ENCODE peak calls at places on chromosome 16, in four cellular contexts. One of them, this sample, is unnamed.

GRCh38 chr16:83952587-83952939 is 477 bp upstream of the OSGIN1 start:
- DNase-seq in RWPE1: peak; percentile 53
- DNase-seq in hepatocyte: no peak
- DNase-seq in A673: no peak
- DNase-seq in this sample: no peak

GRCh38 chr16:80792031-80792430 is 12.4 kb downstream of the CDYL2 start:
- DNase-seq in RWPE1: no peak
- DNase-seq in hepatocyte: no peak
- DNase-seq in A673: no peak
- DNase-seq in this sample: no peak

GRCh38 chr16:13997933-13998332 is 73.2 kb upstream of the MRTFB start:
- DNase-seq in RWPE1: no peak
- DNase-seq in hepatocyte: no peak
- DNase-seq in A673: peak; percentile 11
- DNase-seq in this sample: no peak

GRCh38 chr16:49602201-49603041 is 228.8 kb downstream of the C16orf78 start:
- DNase-seq in RWPE1: no peak
- DNase-seq in hepatocyte: no peak
- DNase-seq in A673: no peak
- DNase-seq in this sample: no peak

GRCh38 chr16:81650982-81651562 is 128.0 kb upstream of the PLCG2 start:
- DNase-seq in RWPE1: no peak
- DNase-seq in hepatocyte: peak; percentile 64
- DNase-seq in A673: peak; percentile 18
- DNase-seq in this sample: peak; percentile 78

GRCh38 chr16:14004031-14004718 is 66.9 kb upstream of the MRTFB start:
- DNase-seq in RWPE1: no peak
- DNase-seq in hepatocyte: no peak
- DNase-seq in A673: no peak
- DNase-seq in this sample: peak; percentile 50

GRCh38 chr16:68529931-68530667 is 9.0 kb upstream of the ZFP90 start:
- DNase-seq in RWPE1: peak; percentile 99
- DNase-seq in hepatocyte: peak; percentile 90
- DNase-seq in A673: peak; percentile 95
- DNase-seq in this sample: peak; percentile 88

GRCh38 chr16:52466998-52467397 is 79.9 kb downstream of the TOX3 start:
- DNase-seq in RWPE1: no peak
- DNase-seq in hepatocyte: no peak
- DNase-seq in A673: peak; percentile 77
- DNase-seq in this sample: no peak

GRCh38 chr16:69865701-69866100 is 85.4 kb upstream of the CLEC18A start:
- DNase-seq in RWPE1: no peak
- DNase-seq in hepatocyte: no peak
- DNase-seq in A673: no peak
- DNase-seq in this sample: peak; percentile 27

GRCh38 chr16:51134269-51134812 is 16.7 kb downstream of the SALL1 start:
- DNase-seq in RWPE1: no peak
- DNase-seq in hepatocyte: no peak
- DNase-seq in A673: no peak
- DNase-seq in this sample: no peak

GRCh38 chr16:58850627-58851024 is 116.5 kb upstream of the GOT2 start:
- DNase-seq in RWPE1: no peak
- DNase-seq in hepatocyte: no peak
- DNase-seq in A673: no peak
- DNase-seq in this sample: no peak

GRCh38 chr16:73053379-73054130 is 5.6 kb upstream of the ZFHX3 start:
- DNase-seq in RWPE1: peak; percentile 84
- DNase-seq in hepatocyte: no peak
- DNase-seq in A673: peak; percentile 73
- DNase-seq in this sample: no peak

GRCh38 chr16:20899503-20900298 is 457 bp downstream of the DCUN1D3 start:
- DNase-seq in RWPE1: no peak
- DNase-seq in hepatocyte: peak; percentile 80
- DNase-seq in A673: peak; percentile 10
- DNase-seq in this sample: peak; percentile 21

GRCh38 chr16:20897253-20897896 is 2.8 kb downstream of the DCUN1D3 start:
- DNase-seq in RWPE1: peak; percentile 62
- DNase-seq in hepatocyte: peak; percentile 54
- DNase-seq in A673: no peak
- DNase-seq in this sample: no peak

GRCh38 chr16:20898938-20899502 is 1.1 kb downstream of the DCUN1D3 start:
- DNase-seq in RWPE1: no peak
- DNase-seq in hepatocyte: peak; percentile 31
- DNase-seq in A673: no peak
- DNase-seq in this sample: no peak

GRCh38 chr16:20900299-20901067 is at the start of the genes DCUN1D3 and LYRM1:
- DNase-seq in RWPE1: peak; percentile 97
- DNase-seq in hepatocyte: peak; percentile 99
- DNase-seq in A673: peak; percentile 98
- DNase-seq in this sample: peak; percentile 96

GRCh38 chr16:20897897-20898296 is 2.3 kb downstream of the DCUN1D3 start:
- DNase-seq in RWPE1: no peak
- DNase-seq in hepatocyte: peak; percentile 30
- DNase-seq in A673: no peak
- DNase-seq in this sample: no peak
- H3K27ac ChIP-seq in RWPE1: no peak overlapping the region
- H3K27ac ChIP-seq in hepatocyte: peak overlapping the region; percentile 99
- H3K27ac ChIP-seq in A673: no peak overlapping the region
- H3K27ac ChIP-seq in this sample: no peak overlapping the region

GRCh38 chr16:3087243-3087791 is 11.8 kb downstream of the ZSCAN10 start:
- DNase-seq in RWPE1: no peak
- DNase-seq in hepatocyte: no peak
- DNase-seq in A673: no peak
- DNase-seq in this sample: peak; percentile 46
- TF ChIP-seq CTCF in RWPE1: no peak
- TF ChIP-seq CTCF in hepatocyte: no peak
- TF ChIP-seq CTCF in A673: no peak
- TF ChIP-seq CTCF in this sample: no peak

GRCh38 chr16:75466760-75467159 is 2.3 kb upstream of the TMEM170A start:
- DNase-seq in RWPE1: no peak
- DNase-seq in hepatocyte: no peak
- DNase-seq in A673: no peak
- DNase-seq in this sample: no peak

GRCh38 chr16:75462804-75463203 is 1.7 kb downstream of the TMEM170A start:
- DNase-seq in RWPE1: no peak
- DNase-seq in hepatocyte: no peak
- DNase-seq in A673: no peak
- DNase-seq in this sample: no peak

GRCh38 chr16:75461575-75461974 is 2.9 kb downstream of the TMEM170A start:
- DNase-seq in RWPE1: no peak
- DNase-seq in hepatocyte: no peak
- DNase-seq in A673: no peak
- DNase-seq in this sample: no peak

GRCh38 chr16:75460441-75460840 is 4.0 kb downstream of the TMEM170A start:
- DNase-seq in RWPE1: no peak
- DNase-seq in hepatocyte: no peak
- DNase-seq in A673: no peak
- DNase-seq in this sample: no peak

GRCh38 chr16:75464130-75464918 is at the start of gene TMEM170A:
- DNase-seq in RWPE1: peak; percentile 97
- DNase-seq in hepatocyte: peak; percentile 100
- DNase-seq in A673: peak; percentile 99
- DNase-seq in this sample: peak; percentile 100
- H3K27ac ChIP-seq in RWPE1: peak within 1 kb of the TSS; percentile 87
- H3K27ac ChIP-seq in hepatocyte: peak within 1 kb of the TSS; percentile 96
- H3K27ac ChIP-seq in A673: peak within 1 kb of the TSS; percentile 92
- H3K27ac ChIP-seq in this sample: peak within 1 kb of the TSS; percentile 99

DNA sequence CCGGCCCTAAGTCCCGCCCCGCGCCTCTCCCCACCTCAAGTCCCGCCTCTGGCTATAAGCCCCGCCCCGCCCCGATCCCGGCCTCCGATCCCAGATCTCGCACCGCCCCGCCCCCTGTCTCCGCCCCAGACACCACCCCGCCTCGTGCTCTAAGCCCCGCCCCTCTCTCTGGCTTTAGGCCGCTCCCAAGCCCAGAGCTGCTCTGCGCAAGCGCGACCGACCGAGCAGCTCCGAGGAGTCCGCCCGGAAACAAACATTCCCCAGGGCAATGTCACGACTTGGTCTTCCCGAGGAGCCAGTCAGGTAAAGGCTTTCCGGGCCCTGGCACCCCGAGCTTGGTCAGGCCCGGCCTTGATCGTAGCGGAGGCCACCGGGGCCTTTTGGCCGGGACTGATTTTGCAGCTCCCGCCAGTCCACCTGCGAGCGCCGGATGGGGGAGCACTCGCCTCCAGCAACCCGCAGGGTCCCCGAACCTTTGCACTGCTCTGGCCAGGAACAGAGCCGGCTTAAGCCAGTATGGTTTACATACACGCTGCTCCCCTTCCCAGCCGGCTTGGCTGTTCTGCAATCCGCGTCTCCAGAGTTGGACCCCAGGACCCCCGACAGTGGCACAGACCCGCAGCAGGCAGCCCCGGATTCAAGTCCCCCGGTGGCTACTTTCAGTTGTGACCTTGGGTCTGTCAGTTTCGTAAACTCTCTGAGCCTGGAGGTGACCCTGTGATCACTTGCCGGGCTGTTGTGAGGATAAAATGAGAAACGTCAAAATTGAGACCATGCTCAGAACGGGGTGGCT is at the start of gene NUDT7:
- DNase-seq in RWPE1: peak; percentile 98
- DNase-seq in hepatocyte: peak; percentile 100
- DNase-seq in A673: peak; percentile 92
- DNase-seq in this sample: peak; percentile 99
- TF ChIP-seq CTCF in RWPE1: peak; percentile 28
- TF ChIP-seq CTCF in hepatocyte: peak; percentile 33
- TF ChIP-seq CTCF in A673: peak; percentile 35
- TF ChIP-seq CTCF in this sample: peak; percentile 35

GRCh38 chr16:8730335-8730915 is 56.0 kb downstream of the ABAT start:
- DNase-seq in RWPE1: peak; percentile 79
- DNase-seq in hepatocyte: peak; percentile 23
- DNase-seq in A673: no peak
- DNase-seq in this sample: no peak
- H3K27ac ChIP-seq in RWPE1: peak overlapping the region; percentile 71
- H3K27ac ChIP-seq in hepatocyte: no peak overlapping the region
- H3K27ac ChIP-seq in A673: no peak overlapping the region
- H3K27ac ChIP-seq in this sample: no peak overlapping the region

GRCh38 chr16:88700322-88700635 is 5.9 kb downstream of the RNF166 start:
- DNase-seq in RWPE1: no peak
- DNase-seq in hepatocyte: no peak
- DNase-seq in A673: no peak
- DNase-seq in this sample: no peak
- TF ChIP-seq CTCF in RWPE1: no peak
- TF ChIP-seq CTCF in hepatocyte: no peak
- TF ChIP-seq CTCF in A673: no peak
- TF ChIP-seq CTCF in this sample: no peak

DNA sequence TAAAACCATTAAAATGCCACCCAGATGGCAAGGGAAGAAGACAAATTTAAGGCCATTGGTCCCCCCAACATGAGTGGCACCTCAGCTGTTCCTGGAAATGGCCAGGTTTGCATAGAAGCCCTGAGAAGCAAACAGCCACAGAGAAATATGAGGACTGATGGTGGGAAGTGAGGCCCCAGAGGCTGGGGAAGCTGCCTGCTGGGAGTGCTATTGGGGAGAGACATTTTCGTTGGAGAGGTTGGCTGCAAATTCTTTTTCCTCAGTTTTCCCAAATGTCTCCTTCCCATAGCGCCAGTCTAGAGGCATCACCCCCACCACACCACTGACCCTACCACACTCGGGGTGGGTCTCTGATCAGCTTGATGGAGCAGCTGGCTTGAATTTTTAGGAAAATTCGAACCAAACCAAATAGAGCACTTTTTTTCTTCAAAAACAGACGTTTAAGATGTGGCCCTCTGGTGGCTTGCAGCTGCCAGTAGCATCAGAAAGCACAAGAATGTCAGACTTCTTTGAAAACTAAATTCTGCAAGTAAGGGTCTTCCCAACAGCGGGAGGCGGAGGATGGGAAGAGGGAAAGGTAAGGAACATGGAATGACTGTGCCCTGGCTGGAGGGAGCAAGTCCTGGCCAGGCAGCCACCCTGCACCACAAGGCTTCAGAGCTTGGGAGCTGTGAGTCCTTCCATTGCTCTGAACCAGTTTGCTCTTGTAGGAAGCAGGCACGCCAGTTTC is 13.2 kb upstream of the SLC12A3 start:
- DNase-seq in RWPE1: no peak
- DNase-seq in hepatocyte: no peak
- DNase-seq in A673: peak; percentile 36
- DNase-seq in this sample: no peak
- H3K27ac ChIP-seq in RWPE1: peak overlapping the region; percentile 45
- H3K27ac ChIP-seq in hepatocyte: no peak overlapping the region
- H3K27ac ChIP-seq in A673: no peak overlapping the region
- H3K27ac ChIP-seq in this sample: no peak overlapping the region

DNA sequence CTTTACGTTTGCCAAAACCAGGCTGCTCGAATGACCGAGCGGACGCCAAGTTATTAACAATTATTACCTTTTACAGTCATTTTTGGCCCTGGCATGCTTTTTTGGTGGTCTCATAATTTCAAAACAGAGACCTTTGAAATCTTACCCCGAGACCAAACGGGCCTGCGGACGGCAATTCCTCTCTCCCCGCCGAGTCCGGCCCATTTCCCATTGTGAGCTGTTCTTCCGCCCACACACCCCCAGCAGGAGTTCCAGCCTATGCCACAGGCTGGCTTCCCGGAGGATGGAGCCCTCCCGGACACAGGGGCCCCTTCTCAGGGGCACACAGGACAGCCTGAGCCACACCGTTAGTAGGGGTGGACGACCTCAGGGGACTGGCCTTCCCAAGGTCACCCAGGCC is 130.8 kb downstream of the C16orf95 start:
- DNase-seq in RWPE1: no peak
- DNase-seq in hepatocyte: no peak
- DNase-seq in A673: peak; percentile 25
- DNase-seq in this sample: no peak
- TF ChIP-seq CTCF in RWPE1: no peak
- TF ChIP-seq CTCF in hepatocyte: no peak
- TF ChIP-seq CTCF in A673: no peak
- TF ChIP-seq CTCF in this sample: no peak